ENCODE peak calls at places on chromosome 17, in five cellular contexts. O is tibial artery; S is cardiac septum; X is stimulated activated CD4-positive, alpha-beta T cell treated with anti-CD3 and anti-CD28 coated beads, Interleukin-2, amount 100 ng/mL, for 48 hours; L is NCI-H1105 treated with DMSO at 0.1 percent for 48 hours. R is an unnamed sample.

GRCh38 chr17:63941162-63941561 is 9.0 kb upstream of the CD79B start:
- DNase-seq in O (no peak), S (no peak), X (no peak), L (no peak), R (no peak)

GRCh38 chr17:36213695-36214094 is 2.8 kb downstream of the CCL4L2 start:
- DNase-seq in O (no peak), S (no peak), X (no peak), L (no peak), R (no peak)

GRCh38 chr17:77210331-77210730 is 69.6 kb downstream of the SEC14L1 start:
- DNase-seq in O (peak), S (no peak), X (no peak), L (no peak), R (no peak)

GRCh38 chr17:7717756-7718350 is 309 bp downstream of the DNAH2 start:
- DNase-seq in O (no peak), S (no peak), X (no peak), L (peak), R (no peak)

GRCh38 chr17:79461041-79461440 is 149.8 kb downstream of the RBFOX3 start:
- DNase-seq in O (no peak), S (no peak), X (no peak), L (no peak), R (no peak)

GRCh38 chr17:47694818-47695663 is 1.1 kb downstream of the TBKBP1 start:
- DNase-seq in O (peak), S (peak), X (peak), L (no peak), R (no peak)

GRCh38 chr17:83175551-83176271 is 96.3 kb downstream of the METRNL start:
- DNase-seq in O (no peak), S (peak), X (no peak), L (no peak), R (no peak)

GRCh38 chr17:236641-237405 is 55.4 kb upstream of the DOC2B start:
- DNase-seq in O (no peak), S (peak), X (no peak), L (no peak), R (no peak)

GRCh38 chr17:61409301-61410099 is 9.9 kb downstream of the TBX2 start:
- DNase-seq in O (peak), S (peak), X (no peak), L (peak), R (peak)

GRCh38 chr17:50184611-50185398 is 16.6 kb downstream of the COL1A1 start:
- DNase-seq in O (peak), S (no peak), X (no peak), L (no peak), R (no peak)

GRCh38 chr17:59842901-59843652 is 49.7 kb downstream of the TUBD1 start:
- DNase-seq in O (no peak), S (no peak), X (peak), L (no peak), R (no peak)

GRCh38 chr17:39365252-39365651 is 36.2 kb downstream of the FBXL20 start:
- DNase-seq in O (no peak), S (no peak), X (no peak), L (no peak), R (no peak)

GRCh38 chr17:83078378-83079339 is 750 bp upstream of the METRNL start:
- DNase-seq in O (no peak), S (no peak), X (no peak), L (peak), R (no peak)

GRCh38 chr17:79294459-79295071 is 219.9 kb downstream of the ENGASE start:
- DNase-seq in O (no peak), S (peak), X (peak), L (no peak), R (peak)

R was measured in HAP-1.